ENCODE peak calls at places on chromosomes 2 and 18, in seven cellular contexts. One of them, this sample, is unnamed.

GRCh38 chr18:79518028-79518682 is 122.4 kb downstream of the NFATC1 start:
- DNase-seq in H9: peak; percentile 19
- DNase-seq in IMR-90: no peak
- DNase-seq in neuronal stem cell: no peak
- DNase-seq in mesenchymal stem cell: no peak
- DNase-seq in H1: no peak
- DNase-seq in trophoblast cell: no peak
- DNase-seq in this sample: no peak

GRCh38 chr2:45962522-45962921 is 311.0 kb downstream of the PRKCE start:
- DNase-seq in H9: no peak
- DNase-seq in mesenchymal stem cell: peak; percentile 36
- DNase-seq in H1: no peak
- DNase-seq in trophoblast cell: no peak
- DNase-seq in neuronal stem cell: no peak
- DNase-seq in IMR-90: peak; percentile 84
- DNase-seq in this sample: no peak

GRCh38 chr2:207662203-207662602 is 37.0 kb upstream of the METTL21A start:
- DNase-seq in mesenchymal stem cell: no peak
- DNase-seq in IMR-90: no peak
- DNase-seq in neuronal stem cell: no peak
- DNase-seq in H9: no peak
- DNase-seq in H1: no peak
- DNase-seq in trophoblast cell: peak; percentile 31
- DNase-seq in this sample: no peak

GRCh38 chr2:64524604-64525322 is 635 bp downstream of the AFTPH start:
- DNase-seq in trophoblast cell: peak; percentile 49
- DNase-seq in H9: peak; percentile 48
- DNase-seq in H1: no peak
- DNase-seq in neuronal stem cell: no peak
- DNase-seq in mesenchymal stem cell: peak; percentile 54
- DNase-seq in IMR-90: peak; percentile 7
- DNase-seq in this sample: peak; percentile 74

GRCh38 chr18:3458378-3458777 is 8.4 kb downstream of the TGIF1 start:
- DNase-seq in H9: no peak
- DNase-seq in mesenchymal stem cell: peak; percentile 67
- DNase-seq in IMR-90: peak; percentile 19
- DNase-seq in H1: no peak
- DNase-seq in trophoblast cell: no peak
- DNase-seq in neuronal stem cell: no peak
- DNase-seq in this sample: peak; percentile 51

GRCh38 chr2:143616452-143616851 is 487.2 kb downstream of the ARHGAP15 start:
- DNase-seq in H1: no peak
- DNase-seq in mesenchymal stem cell: no peak
- DNase-seq in IMR-90: no peak
- DNase-seq in trophoblast cell: no peak
- DNase-seq in H9: no peak
- DNase-seq in neuronal stem cell: no peak
- DNase-seq in this sample: no peak

GRCh38 chr18:45861926-45862325 is 36.5 kb downstream of the SIGLEC15 start:
- DNase-seq in neuronal stem cell: no peak
- DNase-seq in mesenchymal stem cell: no peak
- DNase-seq in H9: no peak
- DNase-seq in H1: no peak
- DNase-seq in IMR-90: no peak
- DNase-seq in trophoblast cell: no peak
- DNase-seq in this sample: no peak

GRCh38 chr2:88554189-88554588 is 73.1 kb downstream of the EIF2AK3 start:
- DNase-seq in IMR-90: no peak
- DNase-seq in H1: no peak
- DNase-seq in mesenchymal stem cell: no peak
- DNase-seq in H9: peak; percentile 42
- DNase-seq in trophoblast cell: peak; percentile 28
- DNase-seq in neuronal stem cell: no peak
- DNase-seq in this sample: peak; percentile 77

GRCh38 chr2:8437228-8437948 is 244.5 kb upstream of the ID2 start:
- DNase-seq in trophoblast cell: no peak
- DNase-seq in IMR-90: no peak
- DNase-seq in neuronal stem cell: no peak
- DNase-seq in mesenchymal stem cell: no peak
- DNase-seq in H1: no peak
- DNase-seq in H9: no peak
- DNase-seq in this sample: no peak

GRCh38 chr2:86046985-86047384 is 58.7 kb downstream of the POLR1A start:
- DNase-seq in neuronal stem cell: no peak
- DNase-seq in H9: no peak
- DNase-seq in trophoblast cell: peak; percentile 88
- DNase-seq in IMR-90: peak; percentile 69
- DNase-seq in mesenchymal stem cell: no peak
- DNase-seq in H1: no peak
- DNase-seq in this sample: no peak

DNA sequence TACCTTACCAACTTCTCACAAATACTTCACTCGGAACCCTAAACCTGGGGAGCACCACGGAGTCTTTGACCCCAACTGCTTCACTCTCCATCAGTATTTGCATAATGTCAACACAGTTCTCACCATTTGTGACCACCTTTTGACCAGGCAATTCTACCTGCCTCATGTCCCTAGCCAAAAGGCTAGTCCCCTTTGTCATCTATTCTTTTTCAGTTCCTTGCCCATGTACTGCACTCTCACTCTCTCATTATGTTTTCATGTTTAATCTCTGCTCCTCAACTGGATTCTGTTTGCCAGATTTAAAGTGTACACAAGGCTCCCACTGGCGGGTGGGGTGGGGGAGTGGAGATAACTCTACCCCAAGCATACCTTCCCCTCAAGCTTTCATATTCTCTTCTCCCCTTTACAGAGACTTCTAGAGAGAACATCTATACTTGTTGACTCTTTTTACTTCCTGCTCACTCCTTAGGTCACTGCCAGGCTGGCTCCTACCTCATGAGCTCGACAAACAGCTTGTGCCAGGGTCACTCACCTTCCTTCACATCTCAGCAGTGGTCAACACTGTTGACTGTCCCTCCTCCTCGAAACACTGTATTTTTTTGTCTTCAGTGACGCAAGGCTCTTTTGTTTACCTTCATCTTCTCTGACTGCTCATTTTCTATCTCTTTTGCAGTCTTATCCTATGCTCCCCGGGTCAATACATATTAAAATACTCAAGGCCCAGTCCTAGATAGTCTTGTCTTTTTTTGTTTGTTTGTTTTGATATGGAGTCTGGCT is 88.7 kb upstream of the MAP4K3 start:
- DNase-seq in neuronal stem cell: no peak
- DNase-seq in H9: no peak
- DNase-seq in mesenchymal stem cell: no peak
- DNase-seq in H1: no peak
- DNase-seq in IMR-90: no peak
- DNase-seq in trophoblast cell: no peak
- DNase-seq in this sample: no peak
- H3K23ac ChIP-seq in neuronal stem cell: no peak overlapping the region
- H3K23ac ChIP-seq in H9: no peak overlapping the region
- H3K23ac ChIP-seq in mesenchymal stem cell: no peak overlapping the region
- H3K23ac ChIP-seq in H1: no peak overlapping the region
- H3K23ac ChIP-seq in IMR-90: peak overlapping the region; percentile 69
- H3K23ac ChIP-seq in trophoblast cell: no peak overlapping the region
- H3K23ac ChIP-seq in this sample: no peak overlapping the region

GRCh38 chr18:49959176-49959575 is 145.8 kb upstream of the ACAA2 start:
- DNase-seq in trophoblast cell: no peak
- DNase-seq in H1: no peak
- DNase-seq in mesenchymal stem cell: no peak
- DNase-seq in IMR-90: no peak
- DNase-seq in neuronal stem cell: no peak
- DNase-seq in H9: no peak
- DNase-seq in this sample: peak; percentile 72
- H3K23ac ChIP-seq in trophoblast cell: no peak overlapping the region
- H3K23ac ChIP-seq in H1: no peak overlapping the region
- H3K23ac ChIP-seq in mesenchymal stem cell: no peak overlapping the region
- H3K23ac ChIP-seq in IMR-90: no peak overlapping the region
- H3K23ac ChIP-seq in neuronal stem cell: no peak overlapping the region
- H3K23ac ChIP-seq in H9: no peak overlapping the region
- H3K23ac ChIP-seq in this sample: no peak overlapping the region

GRCh38 chr2:140698736-140699135 is 1432.1 kb downstream of the LRP1B start:
- DNase-seq in trophoblast cell: no peak
- DNase-seq in H9: no peak
- DNase-seq in IMR-90: no peak
- DNase-seq in H1: no peak
- DNase-seq in neuronal stem cell: no peak
- DNase-seq in mesenchymal stem cell: no peak
- DNase-seq in this sample: no peak
- H3K23ac ChIP-seq in trophoblast cell: no peak overlapping the region
- H3K23ac ChIP-seq in H9: no peak overlapping the region
- H3K23ac ChIP-seq in IMR-90: no peak overlapping the region
- H3K23ac ChIP-seq in H1: no peak overlapping the region
- H3K23ac ChIP-seq in neuronal stem cell: no peak overlapping the region
- H3K23ac ChIP-seq in mesenchymal stem cell: no peak overlapping the region
- H3K23ac ChIP-seq in this sample: no peak overlapping the region

DNA sequence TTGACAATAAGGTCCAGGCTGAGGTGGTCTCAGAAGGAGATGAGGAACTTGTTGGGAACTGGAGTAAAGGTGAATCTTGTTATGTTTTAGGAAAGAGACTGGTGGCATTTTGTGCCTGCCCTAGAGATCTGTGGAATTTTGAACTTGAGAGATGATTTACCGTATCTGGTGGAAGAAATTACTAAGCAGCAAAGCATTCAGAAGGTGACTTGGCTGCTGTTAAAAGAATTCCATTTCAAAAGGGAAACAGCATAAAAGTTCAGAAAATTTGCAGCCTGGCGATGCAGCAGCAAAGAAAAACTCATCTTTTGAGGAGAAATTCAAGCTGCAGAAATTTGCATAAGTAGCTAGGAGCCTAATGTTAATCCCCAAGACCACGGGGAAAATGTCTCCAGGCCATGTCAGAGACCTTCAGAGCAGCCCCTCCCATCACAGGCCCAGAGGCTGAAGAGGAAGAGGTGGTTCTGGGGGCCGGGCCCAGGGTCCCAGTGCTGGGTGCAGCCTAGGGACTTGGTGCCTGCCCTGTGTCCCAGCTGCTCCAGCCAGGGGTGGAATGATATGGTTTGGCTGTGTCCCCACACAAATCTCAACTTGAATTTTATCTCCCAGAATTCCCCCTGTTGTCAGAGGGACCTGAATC is 73.5 kb downstream of the FIGN start:
- DNase-seq in trophoblast cell: peak; percentile 10
- DNase-seq in IMR-90: peak; percentile 37
- DNase-seq in mesenchymal stem cell: no peak
- DNase-seq in H1: no peak
- DNase-seq in H9: no peak
- DNase-seq in neuronal stem cell: no peak
- DNase-seq in this sample: peak; percentile 49
- H3K23ac ChIP-seq in trophoblast cell: no peak overlapping the region
- H3K23ac ChIP-seq in IMR-90: no peak overlapping the region
- H3K23ac ChIP-seq in mesenchymal stem cell: no peak overlapping the region
- H3K23ac ChIP-seq in H1: no peak overlapping the region
- H3K23ac ChIP-seq in H9: no peak overlapping the region
- H3K23ac ChIP-seq in neuronal stem cell: no peak overlapping the region
- H3K23ac ChIP-seq in this sample: no peak overlapping the region

DNA sequence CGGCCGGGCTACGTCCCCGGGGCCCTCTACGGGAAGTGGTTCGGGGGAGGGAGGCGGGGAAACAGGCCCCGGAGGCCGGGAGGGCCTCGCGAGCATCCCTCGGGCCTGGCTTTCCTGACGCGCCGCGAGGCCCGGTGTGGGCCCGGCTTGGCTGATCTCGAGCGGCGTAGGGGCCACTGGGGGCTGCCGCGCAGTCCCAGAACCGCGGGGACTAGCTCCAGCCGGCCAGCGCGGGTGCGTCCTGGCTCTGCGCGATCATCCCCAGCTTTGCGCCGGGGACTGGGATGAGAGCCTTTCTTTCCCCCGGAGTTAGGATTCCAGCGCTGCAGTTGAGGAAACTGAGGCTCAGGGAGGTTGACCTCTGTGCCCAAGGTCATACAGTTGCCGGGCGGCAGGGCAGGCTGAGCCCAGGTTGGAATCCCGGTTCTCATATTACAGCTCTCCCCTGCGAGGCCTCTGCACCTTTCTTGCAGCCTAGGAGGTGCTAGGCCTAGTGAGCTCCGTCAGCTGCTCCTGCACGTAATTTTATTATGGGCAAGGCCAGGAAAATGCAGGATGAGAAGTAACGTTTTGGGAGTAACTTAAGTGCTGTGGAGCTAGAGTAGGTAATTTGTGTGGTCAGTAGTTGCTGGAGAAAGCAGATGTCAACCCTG is 501 bp downstream of the LPIN1 start:
- DNase-seq in mesenchymal stem cell: peak; percentile 44
- DNase-seq in IMR-90: peak; percentile 16
- DNase-seq in H1: peak; percentile 60
- DNase-seq in trophoblast cell: no peak
- DNase-seq in H9: peak; percentile 67
- DNase-seq in neuronal stem cell: no peak
- DNase-seq in this sample: peak; percentile 72
- H3K23ac ChIP-seq in mesenchymal stem cell: no peak overlapping the region
- H3K23ac ChIP-seq in IMR-90: peak overlapping the region; percentile 46
- H3K23ac ChIP-seq in H1: no peak overlapping the region
- H3K23ac ChIP-seq in trophoblast cell: no peak overlapping the region
- H3K23ac ChIP-seq in H9: no peak overlapping the region
- H3K23ac ChIP-seq in neuronal stem cell: peak overlapping the region; percentile 20
- H3K23ac ChIP-seq in this sample: no peak overlapping the region

DNA sequence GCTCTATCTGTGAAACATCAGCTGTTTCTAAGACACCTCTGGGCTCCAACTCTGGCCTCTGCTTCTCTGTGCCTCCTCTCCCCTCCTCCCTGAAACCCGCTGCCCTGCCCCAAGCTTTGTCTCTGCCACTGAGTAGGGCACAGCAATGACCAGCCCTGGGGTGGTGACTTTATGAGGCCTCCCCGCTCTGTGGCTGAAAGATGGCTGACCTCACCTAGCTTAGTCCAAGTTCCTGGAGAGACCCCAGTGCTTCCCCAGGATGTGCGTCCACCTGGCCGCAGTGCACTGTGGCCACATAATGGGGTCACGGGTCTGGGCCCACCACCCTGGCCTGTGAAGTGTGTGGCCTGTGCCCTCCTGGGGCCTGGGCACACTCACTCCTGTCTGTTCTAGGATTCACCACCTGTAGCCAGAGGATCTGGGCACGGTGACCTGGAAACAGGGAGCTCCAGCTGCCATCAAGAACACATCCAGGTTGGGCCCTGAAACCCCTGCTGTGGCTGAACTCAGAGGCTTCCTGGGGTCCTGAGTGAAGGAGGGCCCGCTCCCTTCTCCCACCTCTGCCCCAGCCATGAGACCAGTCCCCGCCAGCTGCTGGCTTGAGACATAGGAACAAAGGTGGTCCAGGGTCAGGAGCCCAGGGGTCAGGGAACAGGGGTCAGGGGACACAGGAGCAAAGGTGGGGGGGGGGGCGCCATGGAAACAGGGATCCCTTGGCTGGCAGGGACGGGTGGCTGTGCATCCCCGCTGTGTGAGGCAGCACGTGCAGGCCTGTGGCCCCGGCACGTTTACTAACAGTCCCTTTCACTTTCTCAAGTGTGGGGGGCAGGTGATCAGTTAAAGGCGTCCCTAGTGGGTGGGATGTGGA is 29.3 kb upstream of the OTOS start:
- DNase-seq in neuronal stem cell: no peak
- DNase-seq in H9: no peak
- DNase-seq in mesenchymal stem cell: no peak
- DNase-seq in IMR-90: no peak
- DNase-seq in trophoblast cell: no peak
- DNase-seq in H1: no peak
- DNase-seq in this sample: no peak
- H3K23ac ChIP-seq in neuronal stem cell: peak overlapping the region; percentile 47
- H3K23ac ChIP-seq in H9: no peak overlapping the region
- H3K23ac ChIP-seq in mesenchymal stem cell: no peak overlapping the region
- H3K23ac ChIP-seq in IMR-90: no peak overlapping the region
- H3K23ac ChIP-seq in trophoblast cell: no peak overlapping the region
- H3K23ac ChIP-seq in H1: no peak overlapping the region
- H3K23ac ChIP-seq in this sample: no peak overlapping the region